ENCODE peak calls at places on chromosomes 1 and 21, in nine cellular contexts. A is fibroblast of lung; J is EL; N is activated CD4-positive, alpha-beta T cell treated with anti-CD3 and anti-CD28 coated beads, Interleukin-2, amount 50 U/mL, for 24 hours; L is T-helper 2 cell; R is HT1080; Y is skeletal muscle cell; P is AG04449; W is substantia nigra. G is an unnamed sample.

GRCh38 chr1:43783671-43784205 is 76.4 kb downstream of the ST3GAL3 start:
- DNase-seq in N (no peak), W (no peak), A (no peak), Y (no peak), P (no peak), L (no peak), J (peak; percentile 45), R (peak; percentile 80), G (no peak)

GRCh38 chr1:43622471-43622870 is 27.5 kb upstream of the KDM4A start:
- DNase-seq in A (no peak), N (no peak), L (no peak), P (no peak), Y (peak; percentile 3), W (no peak), R (no peak), J (no peak), G (no peak)

GRCh38 chr21:46393451-46393940 is 65.2 kb upstream of the DIP2A start:
- DNase-seq in A (no peak), W (no peak), P (no peak), R (no peak), J (no peak), Y (no peak), L (no peak), N (no peak), G (no peak)

GRCh38 chr1:24920155-24920925 is 9.7 kb downstream of the RUNX3 start:
- DNase-seq in Y (peak; percentile 5), A (peak; percentile 57), P (no peak), W (no peak), R (no peak), J (peak; percentile 75), L (peak; percentile 94), N (no peak), G (no peak)

GRCh38 chr1:173418107-173418985 is 58.8 kb upstream of the PRDX6 start:
- DNase-seq in W (no peak), A (peak; percentile 26), J (peak; percentile 23), L (no peak), P (no peak), Y (no peak), N (no peak), R (no peak), G (no peak)

GRCh38 chr1:44212355-44213221 is 683 bp upstream of the DMAP1 start:
- DNase-seq in A (no peak), J (no peak), L (peak; percentile 74), W (no peak), R (no peak), Y (no peak), P (no peak), N (no peak), G (no peak)

GRCh38 chr1:171852273-171852672 is 11.0 kb downstream of the DNM3 start:
- DNase-seq in A (peak; percentile 2), Y (no peak), L (no peak), W (no peak), J (peak; percentile 46), P (peak; percentile 21), R (no peak), N (no peak), G (no peak)

GRCh38 chr1:15997076-15997585 is 6.9 kb upstream of the SRARP start:
- DNase-seq in A (no peak), N (no peak), J (no peak), Y (no peak), P (no peak), L (no peak), W (no peak), R (no peak), G (no peak)

GRCh38 chr1:198168180-198168579 is 11.4 kb downstream of the NEK7 start:
- DNase-seq in L (no peak), P (no peak), R (no peak), Y (no peak), J (peak; percentile 78), A (peak; percentile 54), W (no peak), N (no peak), G (no peak)

GRCh38 chr1:174769961-174770549 is 229.7 kb upstream of the CACYBP start:
- DNase-seq in A (peak; percentile 73), W (no peak), P (no peak), J (peak; percentile 50), Y (peak; percentile 6), L (peak; percentile 74), N (no peak), R (peak; percentile 3), G (no peak)

GRCh38 chr1:11960710-11961109 is 19.5 kb upstream of the MFN2 start:
- DNase-seq in A (no peak), L (no peak), P (no peak), J (no peak), N (no peak), W (no peak), R (no peak), Y (no peak), G (no peak)

GRCh38 chr1:204223129-204223860 is 9.5 kb upstream of the GOLT1A start:
- DNase-seq in A (no peak), P (no peak), J (no peak), W (no peak), L (no peak), N (no peak), R (no peak), Y (no peak), G (no peak)

GRCh38 chr1:69167876-69168275 is 399.8 kb upstream of the LRRC7 start:
- DNase-seq in W (no peak), A (peak; percentile 31), J (no peak), N (no peak), L (no peak), P (no peak), Y (no peak), R (peak; percentile 41), G (no peak)

GRCh38 chr1:37473431-37474050 is 839 bp upstream of the ZC3H12A start:
- DNase-seq in Y (no peak), W (no peak), N (no peak), P (no peak), R (no peak), A (no peak), L (peak; percentile 83), J (peak; percentile 29), G (no peak)